ENCODE peak calls at places on chromosomes 7 and 10, in seven cellular contexts. U is HEK293T, E is GM12878, P is WTC11, F is HCT116, S is H1, T is HepG2. R is an unnamed sample.

GRCh38 chr7:155799514-155799913 is 12.7 kb downstream of the SHH start:
- DNase-seq in U (no peak), E (no peak), P (no peak), F (no peak), S (no peak), T (no peak), R (no peak)

GRCh38 chr7:68752485-68752884 is 845.8 kb upstream of the AUTS2 start:
- DNase-seq in U (no peak), E (no peak), P (no peak), F (no peak), S (no peak), T (no peak), R (no peak)

GRCh38 chr7:156827587-156828203 is 65.3 kb downstream of the LMBR1 start:
- DNase-seq in U (peak), E (no peak), P (no peak), F (peak), S (no peak), T (no peak), R (peak)

GRCh38 chr7:52831321-52831720 is 204.1 kb upstream of the POM121L12 start:
- DNase-seq in U (no peak), E (no peak), P (no peak), F (no peak), S (no peak), T (no peak), R (no peak)

GRCh38 chr10:83233691-83234090 is 905.6 kb upstream of the GHITM start:
- DNase-seq in U (no peak), E (no peak), P (no peak), F (no peak), S (no peak), T (no peak), R (no peak)

GRCh38 chr7:128792471-128793183 is 859 bp downstream of the CCDC136 start:
- DNase-seq in U (no peak), E (no peak), P (no peak), F (no peak), S (no peak), T (no peak), R (peak)

GRCh38 chr7:51316262-51316665 is 345 bp downstream of the COBL start:
- DNase-seq in U (peak), E (no peak), P (peak), F (no peak), S (peak), T (no peak), R (no peak)

GRCh38 chr10:130786365-130786966 is 525.1 kb downstream of the TCERG1L start:
- DNase-seq in U (no peak), E (no peak), P (no peak), F (no peak), S (no peak), T (no peak), R (no peak)

GRCh38 chr10:103545771-103546281 is 52.3 kb downstream of the NEURL1 start:
- DNase-seq in U (no peak), E (no peak), P (no peak), F (no peak), S (no peak), T (no peak), R (no peak)

DNA sequence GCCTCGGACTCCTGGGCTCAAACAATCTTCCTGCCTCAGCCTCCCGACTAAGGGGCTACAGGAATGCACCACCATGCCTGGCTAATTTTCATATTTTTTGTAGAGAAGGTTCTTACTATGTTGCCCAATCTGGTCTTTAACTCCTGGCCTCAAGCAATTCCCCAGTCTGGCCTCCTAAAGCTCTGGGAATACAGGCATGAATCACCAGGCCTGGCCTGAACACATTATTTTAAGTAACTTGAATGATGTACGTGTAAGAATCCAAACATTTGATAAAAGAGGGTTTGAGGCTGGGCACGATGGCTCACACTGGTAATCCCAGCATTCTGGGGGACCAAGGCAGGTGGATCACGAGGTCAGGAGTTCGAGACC is 13.0 kb upstream of the BAMBI start:
- DNase-seq in U (no peak), E (no peak), P (no peak), F (no peak), S (no peak), T (no peak), R (no peak)
- TF ChIP-seq SP1 in U (no peak), E (no peak), P (no peak), F (no peak), S (no peak), T (no peak), R (no peak)

DNA sequence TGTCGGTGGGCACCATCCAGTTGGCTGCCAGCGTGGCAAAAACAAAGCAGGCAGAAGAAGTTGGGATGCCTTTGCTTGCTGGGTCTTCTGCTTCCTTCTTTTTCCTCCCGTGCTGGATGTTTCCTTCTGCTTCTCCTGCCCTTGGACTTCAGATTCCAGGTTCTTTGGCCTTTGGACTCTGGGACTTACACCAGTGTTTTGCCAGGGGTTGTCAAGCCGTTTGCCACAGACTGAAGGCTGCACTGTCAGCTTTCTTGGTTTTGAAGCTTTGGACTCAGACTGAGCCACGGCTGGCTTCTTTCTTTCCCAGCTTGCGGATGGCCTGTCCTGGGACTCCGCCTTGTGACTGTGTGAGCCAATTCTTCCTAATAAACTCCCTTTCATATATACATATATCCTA is 11.4 kb upstream of the LCOR start:
- DNase-seq in U (no peak), E (no peak), P (no peak), F (no peak), S (no peak), T (no peak), R (no peak)
- TF ChIP-seq SP1 in U (no peak), E (no peak), P (no peak), F (no peak), S (no peak), T (no peak), R (no peak)

GRCh38 chr10:4615042-4615441 is 211.0 kb upstream of the AKR1E2 start:
- DNase-seq in U (no peak), E (no peak), P (no peak), F (no peak), S (no peak), T (no peak), R (no peak)
- TF ChIP-seq SP1 in U (no peak), E (no peak), P (no peak), F (no peak), S (no peak), T (no peak), R (no peak)

DNA sequence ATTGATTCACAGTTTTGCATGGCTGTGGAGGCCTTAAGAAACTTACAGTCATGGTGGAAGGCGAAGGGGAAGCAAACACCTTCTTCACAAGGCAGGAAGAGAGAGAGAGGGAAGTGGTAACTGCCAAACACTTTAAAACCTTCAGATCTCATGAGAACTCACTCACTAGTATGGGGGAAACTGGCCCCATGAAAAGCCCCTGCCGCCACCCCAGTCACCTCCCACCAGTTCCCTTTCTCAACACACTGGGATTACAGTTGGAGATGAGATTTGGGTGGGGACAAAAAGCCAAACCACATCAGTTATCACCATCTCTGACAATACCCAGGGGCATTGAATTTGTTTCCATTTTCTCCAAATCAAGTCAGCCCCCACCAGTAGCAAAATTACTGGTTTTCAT is 740.4 kb downstream of the GATA3 start:
- DNase-seq in U (no peak), E (no peak), P (no peak), F (no peak), S (no peak), T (no peak), R (no peak)
- TF ChIP-seq SP1 in U (no peak), E (no peak), P (no peak), F (no peak), S (no peak), T (no peak), R (no peak)

GRCh38 chr10:25023278-25023677 is 6.9 kb downstream of the THNSL1 start:
- DNase-seq in U (no peak), E (no peak), P (no peak), F (no peak), S (no peak), T (no peak), R (no peak)
- TF ChIP-seq SP1 in U (no peak), E (no peak), P (no peak), F (no peak), S (no peak), T (no peak), R (no peak)

DNA sequence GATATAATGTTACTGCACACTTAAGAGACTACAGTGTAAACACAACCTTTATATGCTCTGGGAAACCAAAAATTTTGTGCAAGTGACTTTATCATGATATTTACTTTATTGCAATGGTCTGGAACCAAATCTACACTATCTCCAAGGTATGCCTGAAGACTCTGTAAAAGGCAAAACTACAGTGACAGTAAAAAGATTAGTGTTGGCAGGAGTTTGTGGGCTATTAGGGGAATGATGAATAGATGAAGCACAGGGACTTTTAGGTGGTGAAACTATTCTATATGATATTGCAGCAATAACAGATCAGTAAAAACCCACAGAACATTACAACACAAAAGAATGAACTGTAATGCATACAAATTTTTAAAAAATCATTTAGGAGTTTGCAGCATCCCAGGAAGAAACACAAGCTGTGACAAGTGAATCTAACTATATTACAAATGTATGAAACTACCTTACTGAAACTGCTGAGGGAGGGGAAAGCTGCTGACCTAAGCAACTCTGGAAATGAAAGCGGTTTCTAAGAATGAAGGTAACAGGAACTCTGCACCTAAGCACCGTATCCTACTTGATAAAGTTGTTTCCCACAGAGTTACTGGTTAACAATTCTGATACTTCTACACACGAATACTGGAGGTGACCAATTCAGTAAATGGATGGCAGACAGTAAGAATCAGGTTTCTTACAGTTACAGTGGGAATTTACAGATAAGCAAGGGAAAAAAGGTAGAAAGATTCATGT is 82.6 kb downstream of the ATE1 start:
- DNase-seq in U (no peak), E (no peak), P (no peak), F (no peak), S (no peak), T (no peak), R (no peak)
- TF ChIP-seq SP1 in U (no peak), E (no peak), P (no peak), F (no peak), S (no peak), T (no peak), R (no peak)

DNA sequence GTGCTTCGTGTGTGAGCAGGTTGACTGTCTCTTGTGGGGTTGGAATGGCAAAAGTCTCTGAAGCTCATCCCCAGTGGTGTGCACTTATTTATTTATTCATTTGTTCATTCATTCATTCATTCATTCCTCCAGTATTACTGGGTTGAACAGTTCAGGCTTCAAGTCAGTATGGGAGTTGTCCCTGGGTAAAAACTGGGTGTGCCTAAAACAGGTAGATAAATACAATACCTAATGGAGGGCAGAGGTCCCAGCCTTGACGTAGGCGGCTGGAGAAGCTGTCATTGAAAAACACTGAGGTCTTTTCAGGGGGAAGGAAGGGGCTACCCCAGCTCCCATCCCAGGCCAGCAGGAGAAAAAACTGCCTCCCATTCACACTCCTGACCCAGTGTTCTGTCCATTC is 11.0 kb downstream of the CASP7 start:
- DNase-seq in U (no peak), E (no peak), P (no peak), F (no peak), S (no peak), T (no peak), R (no peak)
- TF ChIP-seq SP1 in U (no peak), E (no peak), P (no peak), F (no peak), S (no peak), T (no peak), R (no peak)

GRCh38 chr7:75881436-75882095 is 2.7 kb downstream of the RHBDD2 start:
- DNase-seq in U (no peak), E (no peak), P (no peak), F (no peak), S (no peak), T (no peak), R (no peak)

GRCh38 chr7:75880242-75880641 is 1.4 kb downstream of the RHBDD2 start:
- DNase-seq in U (no peak), E (no peak), P (no peak), F (no peak), S (no peak), T (no peak), R (no peak)

GRCh38 chr7:75878312-75878768 is 494 bp upstream of the RHBDD2 start:
- DNase-seq in U (no peak), E (no peak), P (no peak), F (no peak), S (no peak), T (no peak), R (no peak)

GRCh38 chr7:75879771-75880184 is 944 bp downstream of the RHBDD2 start:
- DNase-seq in U (no peak), E (no peak), P (no peak), F (no peak), S (no peak), T (no peak), R (peak)

GRCh38 chr7:75878769-75879596 is at the start of gene RHBDD2:
- DNase-seq in U (peak), E (peak), P (peak), F (peak), S (peak), T (peak), R (peak)
- TF ChIP-seq SP1 in U (no peak), E (peak), P (peak), F (peak), S (no peak), T (peak), R (peak)

GRCh38 chr10:14661818-14662217 is 112.9 kb downstream of the FAM107B start:
- DNase-seq in U (no peak), E (no peak), P (no peak), F (no peak), S (no peak), T (no peak), R (no peak)

GRCh38 chr10:14660872-14661271 is 113.8 kb downstream of the FAM107B start:
- DNase-seq in U (no peak), E (no peak), P (no peak), F (no peak), S (no peak), T (no peak), R (no peak)

GRCh38 chr10:14656052-14656451 is 118.6 kb downstream of the FAM107B start:
- DNase-seq in U (no peak), E (no peak), P (no peak), F (no peak), S (no peak), T (no peak), R (no peak)

GRCh38 chr10:14658331-14659122 is 116.2 kb downstream of the FAM107B start:
- DNase-seq in U (no peak), E (peak), P (no peak), F (peak), S (no peak), T (no peak), R (no peak)

GRCh38 chr10:14659626-14660196 is 115.0 kb downstream of the FAM107B start:
- DNase-seq in U (no peak), E (peak), P (no peak), F (no peak), S (no peak), T (no peak), R (no peak)
- TF ChIP-seq SP1 in U (no peak), E (no peak), P (no peak), F (no peak), S (no peak), T (no peak), R (no peak)

R was measured in K562.